ENCODE peak calls at places on chromosomes 1 and 21, in seven cellular contexts. Y is right lobe of liver, V is DND-41, T is endothelial cell of umbilical vein, O is colonic mucosa, W is MM.1S, J is thoracic aorta. R is an unnamed sample.
A peak's percentile ranks its signal among the peaks of the same experiment; 100 is the strongest.

GRCh38 chr1:183270541-183271141 is 84.6 kb downstream of the LAMC2 start:
- DNase-seq in Y (no peak), V (no peak), T (peak; percentile 92), O (no peak), W (no peak), J (no peak), R (no peak)

GRCh38 chr1:94284481-94284880 is 47.1 kb upstream of the ARHGAP29 start:
- DNase-seq in Y (no peak), V (no peak), T (no peak), O (no peak), W (peak; percentile 38), J (no peak), R (no peak)

GRCh38 chr21:33642896-33643657 is 776 bp downstream of the ITSN1 start:
- DNase-seq in Y (peak; percentile 56), V (peak; percentile 22), T (peak; percentile 54), O (peak; percentile 49), W (peak; percentile 58), J (no peak), R (peak; percentile 2)

GRCh38 chr1:43617668-43618067 is 32.3 kb upstream of the KDM4A start:
- DNase-seq in Y (no peak), V (no peak), T (no peak), O (no peak), W (no peak), J (no peak), R (no peak)

GRCh38 chr1:16076003-16076870 is 2.8 kb upstream of the FAM131C start:
- DNase-seq in Y (no peak), V (no peak), T (peak; percentile 44), O (no peak), W (no peak), J (no peak), R (no peak)

GRCh38 chr1:202161151-202162048 is 998 bp upstream of the PTPN7 start:
- DNase-seq in Y (no peak), V (peak; percentile 46), T (no peak), O (no peak), W (no peak), J (no peak), R (no peak)

GRCh38 chr1:3695326-3696217 is 43.3 kb downstream of the TP73 start:
- DNase-seq in Y (no peak), V (peak; percentile 16), T (peak; percentile 26), O (no peak), W (no peak), J (no peak), R (no peak)

GRCh38 chr1:14913475-14914155 is 239.9 kb upstream of the TMEM51 start:
- DNase-seq in Y (no peak), V (no peak), T (no peak), O (no peak), W (no peak), J (no peak), R (no peak)

GRCh38 chr1:64378826-64379225 is 91.1 kb upstream of the CACHD1 start:
- DNase-seq in Y (no peak), V (no peak), T (no peak), O (no peak), W (no peak), J (no peak), R (no peak)

GRCh38 chr21:39251326-39251725 is 62.1 kb downstream of the BRWD1 start:
- DNase-seq in Y (no peak), V (no peak), T (peak; percentile 28), O (no peak), W (no peak), J (no peak), R (no peak)

GRCh38 chr1:9235123-9235513 is 544 bp downstream of the H6PD start:
- DNase-seq in Y (peak; percentile 57), V (no peak), T (peak; percentile 48), O (peak; percentile 30), W (no peak), J (no peak), R (no peak)

GRCh38 chr1:10635385-10635896 is 160.7 kb downstream of the PEX14 start:
- DNase-seq in Y (no peak), V (no peak), T (no peak), O (no peak), W (no peak), J (no peak), R (no peak)

GRCh38 chr1:202563818-202564217 is 146.4 kb downstream of the SYT2 start:
- DNase-seq in Y (no peak), V (no peak), T (no peak), O (no peak), W (no peak), J (no peak), R (no peak)

GRCh38 chr1:181088079-181089016 is at the start of gene IER5:
- DNase-seq in Y (peak; percentile 97), V (peak; percentile 97), T (peak; percentile 97), O (peak; percentile 99), W (peak; percentile 98), J (peak; percentile 91), R (peak; percentile 94)

GRCh38 chr1:203625623-203626189 is 926 bp upstream of the ATP2B4 start:
- DNase-seq in Y (no peak), V (peak; percentile 77), T (peak; percentile 89), O (peak; percentile 81), W (peak; percentile 86), J (no peak), R (peak; percentile 77)

GRCh38 chr1:201890223-201890622 is 1.5 kb downstream of the SHISA4 start:
- DNase-seq in Y (no peak), V (no peak), T (no peak), O (no peak), W (no peak), J (no peak), R (no peak)

GRCh38 chr1:66335859-66336640 is 197.9 kb upstream of the SGIP1 start:
- DNase-seq in Y (peak; percentile 64), V (no peak), T (peak; percentile 99), O (peak; percentile 50), W (peak; percentile 75), J (peak; percentile 28), R (peak; percentile 71)

GRCh38 chr1:165162671-165163241 is 193.8 kb downstream of the LMX1A start:
- DNase-seq in Y (no peak), V (no peak), T (no peak), O (no peak), W (no peak), J (no peak), R (no peak)

GRCh38 chr1:214499732-214500131 is 51.7 kb downstream of the PTPN14 start:
- DNase-seq in Y (no peak), V (no peak), T (no peak), O (no peak), W (no peak), J (no peak), R (no peak)

GRCh38 chr21:44530221-44530902 is 9.6 kb downstream of the KRTAP10-1 start:
- DNase-seq in Y (peak; percentile 37), V (no peak), T (no peak), O (no peak), W (no peak), J (no peak), R (no peak)

GRCh38 chr1:204358145-204358544 is 1.6 kb downstream of the PLEKHA6 start:
- DNase-seq in Y (no peak), V (no peak), T (no peak), O (no peak), W (no peak), J (no peak), R (no peak)

GRCh38 chr1:235908742-235909520 is 42.2 kb upstream of the LYST start:
- DNase-seq in Y (no peak), V (no peak), T (peak; percentile 64), O (no peak), W (no peak), J (peak; percentile 43), R (no peak)
- H3K27ac ChIP-seq in Y (no peak overlapping the region), V (no peak overlapping the region), T (peak overlapping the region; percentile 58), O (no peak overlapping the region), W (no peak overlapping the region), J (peak overlapping the region; percentile 96), R (no peak overlapping the region)

DNA sequence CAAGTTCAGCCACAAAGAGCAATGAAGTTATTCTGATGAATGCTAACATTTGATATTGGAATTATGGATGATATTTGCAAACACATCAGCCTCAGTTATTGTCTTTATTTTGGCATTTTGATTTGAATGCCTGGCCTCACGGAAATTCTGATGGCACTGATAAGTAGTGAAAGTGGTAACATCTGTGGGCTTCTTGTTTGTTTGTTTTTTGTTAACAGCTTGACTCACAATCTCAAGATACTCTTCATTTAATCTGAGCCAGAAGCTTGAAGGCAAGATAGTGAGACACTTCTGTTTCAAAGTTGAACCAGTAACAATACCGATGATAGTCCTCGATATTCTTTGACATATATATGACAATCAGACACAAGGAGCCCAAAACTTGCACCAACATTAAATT is 182.9 kb upstream of the NFIA start:
- DNase-seq in Y (no peak), V (no peak), T (no peak), O (no peak), W (no peak), J (no peak), R (no peak)
- H3K4me1 ChIP-seq in Y (no peaks in the 10 kb centered on the region), V (no peaks in the 10 kb centered on the region), T (no peaks in the 10 kb centered on the region), O (no peaks in the 10 kb centered on the region), W (no peaks in the 10 kb centered on the region), J (peaks cover 34% of the 10 kb centered on the region), R (no peaks in the 10 kb centered on the region)

GRCh38 chr1:235128453-235129328 is at the start of gene TOMM20:
- DNase-seq in Y (peak; percentile 97), V (peak; percentile 97), T (peak; percentile 99), O (peak; percentile 96), W (peak; percentile 100), J (peak; percentile 86), R (peak; percentile 96)

GRCh38 chr1:235127774-235128452 is 724 bp downstream of the TOMM20 start:
- DNase-seq in Y (no peak), V (peak; percentile 24), T (peak; percentile 40), O (no peak), W (peak; percentile 39), J (no peak), R (no peak)

GRCh38 chr1:235131961-235132360 is 3.3 kb upstream of the TOMM20 start:
- DNase-seq in Y (no peak), V (no peak), T (no peak), O (no peak), W (no peak), J (no peak), R (no peak)

GRCh38 chr1:235130766-235131270 is 2.2 kb upstream of the TOMM20 start:
- DNase-seq in Y (no peak), V (no peak), T (no peak), O (no peak), W (no peak), J (no peak), R (no peak)

DNA sequence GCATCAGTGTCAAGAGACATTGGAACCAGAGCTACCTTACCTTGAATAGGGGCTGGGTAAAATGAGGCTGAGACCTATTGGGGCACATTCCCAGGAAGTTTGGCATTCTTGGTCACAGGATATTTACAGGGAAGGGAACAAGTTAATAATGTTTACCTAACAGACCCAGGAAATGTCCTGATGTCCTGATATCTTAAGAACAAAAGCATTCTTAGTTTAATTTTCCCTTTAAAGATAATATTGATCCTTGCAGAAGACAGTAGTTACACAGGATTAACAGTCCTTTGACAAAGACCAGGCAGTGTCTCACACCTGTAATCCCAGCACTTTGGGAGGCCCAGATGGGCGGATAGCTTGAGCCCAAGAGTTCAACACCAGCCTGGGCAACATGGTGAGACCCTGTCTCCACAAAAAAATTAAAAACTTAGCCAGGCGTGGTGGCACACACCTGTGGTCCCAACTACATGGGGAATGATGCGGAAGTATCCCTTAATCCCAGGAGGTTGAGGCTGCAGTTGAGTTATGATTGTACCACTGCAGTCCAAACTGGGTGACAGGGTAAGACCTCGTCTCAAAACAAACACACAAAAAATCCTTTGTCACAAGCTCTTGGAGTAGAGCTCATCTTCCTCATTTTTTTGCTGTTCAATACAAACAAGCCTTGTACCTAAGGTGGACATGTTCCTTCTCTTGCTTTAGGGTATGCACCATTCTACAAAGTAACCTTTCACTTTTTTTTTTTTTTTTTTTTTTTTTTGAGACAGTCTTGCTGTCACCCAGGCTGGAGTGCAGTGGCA is 1.3 kb upstream of the TOMM20 start:
- DNase-seq in Y (no peak), V (no peak), T (no peak), O (no peak), W (no peak), J (no peak), R (no peak)
- H3K27ac ChIP-seq in Y (no peak overlapping the region), V (peak overlapping the region; percentile 87), T (no peak overlapping the region), O (no peak overlapping the region), W (no peak overlapping the region), J (no peak overlapping the region), R (no peak overlapping the region)

GRCh38 chr1:154435801-154436200 is 30.7 kb downstream of the IL6R start:
- DNase-seq in Y (no peak), V (no peak), T (no peak), O (no peak), W (no peak), J (no peak), R (no peak)
- H3K4me1 ChIP-seq in Y (peaks cover 21% of the 10 kb centered on the region), V (no peaks in the 10 kb centered on the region), T (peaks cover 5% of the 10 kb centered on the region), O (peaks cover 5% of the 10 kb centered on the region), W (peaks cover 25% of the 10 kb centered on the region), J (peaks cover 17% of the 10 kb centered on the region), R (peaks cover 40% of the 10 kb centered on the region)

R was measured in CD8-positive, alpha-beta memory T cell.